ENCODE peak calls at places on chromosomes 11 and 22, in seven cellular contexts. N is GM06990, C is AG09309, L is ascending aorta, O is cardiac fibroblast, X is astrocyte of the spinal cord, J is suprapubic skin. B is an unnamed sample.

GRCh38 chr11:93541884-93542752 is 1.1 kb downstream of the SMCO4 start:
- DNase-seq in X (peak), J (no peak), C (no peak), O (peak), L (no peak), N (peak), B (peak)

GRCh38 chr22:31585161-31585859 is 76.7 kb downstream of the PISD start:
- DNase-seq in O (peak), X (peak), L (no peak), C (peak), J (peak), N (no peak), B (no peak)

GRCh38 chr11:58433638-58434203 is 5.8 kb upstream of the OR5B2 start:
- DNase-seq in N (peak), X (no peak), J (no peak), C (no peak), O (no peak), L (no peak), B (no peak)

GRCh38 chr22:17158568-17159503 is at the start of gene HDHD5:
- DNase-seq in J (peak), O (peak), L (peak), X (peak), N (peak), C (peak), B (peak)

GRCh38 chr22:44448271-44448780 is 49.7 kb downstream of the RTL6 start:
- DNase-seq in J (peak), C (peak), O (peak), X (peak), L (peak), N (no peak), B (no peak)

GRCh38 chr11:96082936-96083335 is 159.0 kb upstream of the MTMR2 start:
- DNase-seq in L (no peak), O (no peak), C (no peak), J (no peak), X (no peak), N (no peak), B (no peak)

GRCh38 chr11:11129118-11129517 is 223.9 kb downstream of the CSNK2A3 start:
- DNase-seq in J (no peak), C (no peak), X (no peak), N (no peak), L (no peak), O (no peak), B (no peak)

GRCh38 chr11:24457985-24458384 is 38.9 kb upstream of the LUZP2 start:
- DNase-seq in X (no peak), L (no peak), J (no peak), O (no peak), N (no peak), C (no peak), B (no peak)

GRCh38 chr22:45888221-45889092 is 88.5 kb downstream of the WNT7B start:
- DNase-seq in X (no peak), L (no peak), J (no peak), N (no peak), C (no peak), O (no peak), B (no peak)

GRCh38 chr11:12817681-12818332 is 143.6 kb downstream of the TEAD1 start:
- DNase-seq in N (no peak), J (no peak), C (no peak), X (peak), L (no peak), O (no peak), B (no peak)

GRCh38 chr11:102807921-102808320 is 10.0 kb upstream of the MMP1 start:
- DNase-seq in N (no peak), C (no peak), O (no peak), L (no peak), X (peak), J (no peak), B (peak)

GRCh38 chr11:13249177-13249576 is 28.4 kb upstream of the BMAL1 start:
- DNase-seq in C (no peak), N (no peak), J (no peak), L (no peak), X (no peak), O (no peak), B (no peak)

GRCh38 chr11:115145316-115145715 is 358.9 kb downstream of the CADM1 start:
- DNase-seq in N (no peak), X (no peak), L (no peak), O (no peak), C (no peak), J (no peak), B (no peak)

GRCh38 chr11:87263979-87264378 is 226.2 kb downstream of the TMEM135 start:
- DNase-seq in X (no peak), J (no peak), N (no peak), O (no peak), C (no peak), L (no peak), B (no peak)

GRCh38 chr22:40432625-40433024 is 62.2 kb downstream of the SGSM3 start:
- DNase-seq in X (no peak), N (no peak), J (no peak), C (no peak), O (no peak), L (no peak), B (no peak)

GRCh38 chr11:74870485-74870884 is 78.4 kb downstream of the XRRA1 start:
- DNase-seq in O (peak), X (peak), C (no peak), N (no peak), J (no peak), L (no peak), B (no peak)

GRCh38 chr11:117839936-117840813 is 15.6 kb upstream of the FXYD2 start:
- DNase-seq in N (no peak), J (peak), L (no peak), O (no peak), C (no peak), X (no peak), B (no peak)

GRCh38 chr11:66267039-66267378 is 1.4 kb upstream of the RAB1B start:
- DNase-seq in L (no peak), J (no peak), C (no peak), O (no peak), X (no peak), N (no peak), B (no peak)

GRCh38 chr11:36292311-36292722 is 3.1 kb upstream of the COMMD9 start:
- DNase-seq in L (no peak), C (no peak), O (peak), J (no peak), X (peak), N (peak), B (peak)
- TF ChIP-seq CTCF in L (peak), C (peak), O (peak), J (peak), X (peak), N (peak), B (peak)

GRCh38 chr11:118998388-118998717 is 415 bp downstream of the CENATAC start:
- DNase-seq in C (no peak), N (no peak), J (no peak), X (peak), L (no peak), O (no peak), B (no peak)

GRCh38 chr11:119000906-119001305 is 3.0 kb downstream of the CENATAC start:
- DNase-seq in J (no peak), N (no peak), C (no peak), O (no peak), L (no peak), X (no peak), B (no peak)

GRCh38 chr11:118998822-118999221 is 884 bp downstream of the CENATAC start:
- DNase-seq in O (peak), L (no peak), J (no peak), C (peak), X (peak), N (no peak), B (no peak)

GRCh38 chr11:118997627-118998387 is at the start of gene CENATAC:
- DNase-seq in C (peak), O (peak), L (peak), N (peak), X (peak), J (peak), B (peak)

GRCh38 chr11:118996926-118997626 is 862 bp upstream of the CENATAC start:
- DNase-seq in C (no peak), L (no peak), J (no peak), N (peak), O (no peak), X (peak), B (peak)
- TF ChIP-seq CTCF in C (peak), L (no peak), J (peak), N (peak), O (peak), X (peak), B (no peak)

GRCh38 chr11:61172888-61173287 is 11.7 kb upstream of the VPS37C start:
- DNase-seq in X (no peak), C (no peak), N (no peak), L (no peak), J (peak), O (no peak), B (no peak)

GRCh38 chr11:61174275-61174674 is 13.0 kb upstream of the VPS37C start:
- DNase-seq in L (no peak), N (no peak), C (no peak), X (no peak), O (no peak), J (no peak), B (peak)

GRCh38 chr11:61172353-61172752 is 11.1 kb upstream of the VPS37C start:
- DNase-seq in N (no peak), L (no peak), J (no peak), O (no peak), C (no peak), X (no peak), B (no peak)

GRCh38 chr11:61174949-61175348 is 13.7 kb upstream of the VPS37C start:
- DNase-seq in C (no peak), O (no peak), N (no peak), L (no peak), X (no peak), J (no peak), B (no peak)

DNA sequence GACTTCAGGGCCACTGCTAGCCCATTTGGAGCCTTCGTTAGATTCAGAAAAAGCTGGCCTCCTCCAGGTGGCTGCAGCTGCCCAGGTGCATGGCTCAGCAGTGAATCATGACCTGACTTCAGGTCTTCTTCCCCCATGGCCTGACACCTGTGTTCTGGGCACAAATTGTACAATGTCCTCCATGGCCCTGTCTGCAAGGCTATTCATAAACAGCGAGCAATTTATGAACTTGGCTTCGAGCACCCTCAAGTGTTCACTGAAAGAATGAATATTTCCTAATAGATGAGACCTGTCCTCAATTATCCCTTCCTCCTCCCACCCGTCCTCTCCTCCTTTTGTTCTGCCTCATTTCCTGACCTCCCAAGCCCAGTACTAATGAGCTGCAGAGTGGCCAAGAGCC is 12.2 kb upstream of the VPS37C start:
- DNase-seq in L (no peak), O (peak), J (peak), X (no peak), C (no peak), N (no peak), B (peak)
- TF ChIP-seq CTCF in L (no peak), O (no peak), J (no peak), X (no peak), C (peak), N (peak), B (no peak)

DNA sequence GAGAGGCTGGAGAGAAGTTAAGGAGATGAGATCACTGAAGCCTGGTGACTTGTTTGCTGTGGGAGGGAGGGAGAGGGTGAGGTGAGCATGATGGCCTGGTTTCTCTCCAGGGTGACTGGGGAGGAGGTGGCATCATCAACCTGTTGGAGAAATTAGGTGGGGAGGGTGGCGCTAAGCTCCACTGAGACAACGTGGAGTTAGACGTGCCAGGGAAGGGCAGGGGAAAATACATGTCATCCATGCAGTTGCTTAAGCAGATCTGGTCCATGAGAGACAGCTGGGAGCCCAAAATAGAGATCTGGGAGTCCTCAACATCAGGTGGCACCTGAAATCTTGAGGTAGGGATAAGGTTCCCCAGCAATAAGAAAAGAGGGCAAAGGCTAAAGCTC is 9.3 kb upstream of the MAFF start:
- DNase-seq in J (no peak), L (no peak), X (no peak), N (no peak), C (no peak), O (no peak), B (no peak)
- TF ChIP-seq CTCF in J (no peak), L (no peak), X (no peak), N (no peak), C (no peak), O (no peak), B (no peak)

GRCh38 chr11:17496406-17496805 is 19.8 kb upstream of the ABCC8 start:
- DNase-seq in L (no peak), O (peak), N (no peak), C (no peak), X (no peak), J (no peak), B (no peak)

GRCh38 chr11:17498058-17498457 is 21.4 kb upstream of the ABCC8 start:
- DNase-seq in J (no peak), O (no peak), C (no peak), X (no peak), N (no peak), L (no peak), B (no peak)

GRCh38 chr11:17502630-17503029 is 26.0 kb upstream of the ABCC8 start:
- DNase-seq in O (no peak), X (no peak), L (no peak), J (no peak), N (no peak), C (no peak), B (no peak)

GRCh38 chr11:17500673-17501072 is 24.0 kb upstream of the ABCC8 start:
- DNase-seq in L (no peak), C (no peak), J (no peak), N (no peak), O (no peak), X (no peak), B (no peak)

DNA sequence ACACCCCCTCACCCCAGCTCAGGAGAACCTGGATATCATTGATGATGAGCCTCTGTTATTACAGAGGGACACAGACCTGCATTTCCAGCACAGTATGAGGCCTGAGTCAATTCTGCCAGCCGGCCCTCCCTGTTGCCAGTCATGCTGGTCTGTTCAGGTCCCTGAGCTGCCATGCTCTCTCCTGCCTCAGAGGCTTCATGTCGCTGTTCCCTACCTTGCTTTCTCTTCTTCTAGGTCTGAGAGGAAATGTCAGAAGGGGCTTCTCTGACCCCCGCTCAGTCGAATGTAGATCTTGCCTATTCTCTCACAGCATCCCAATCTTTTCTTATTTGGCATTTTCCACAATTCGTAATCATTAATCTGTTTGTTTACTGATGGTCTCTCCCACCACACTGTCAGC is 21.8 kb upstream of the ABCC8 start:
- DNase-seq in N (no peak), J (no peak), L (no peak), X (no peak), C (no peak), O (no peak), B (no peak)
- TF ChIP-seq CTCF in N (peak), J (no peak), L (no peak), X (peak), C (peak), O (peak), B (no peak)

GRCh38 chr11:79087957-79088318 is 352.9 kb downstream of the TENM4 start:
- DNase-seq in J (no peak), N (no peak), X (no peak), O (peak), L (no peak), C (no peak), B (no peak)
- TF ChIP-seq CTCF in J (no peak), N (no peak), X (peak), O (no peak), L (no peak), C (peak), B (no peak)

GRCh38 chr11:68333176-68333575 is 20.8 kb downstream of the LRP5 start:
- DNase-seq in L (no peak), C (no peak), N (no peak), J (no peak), O (no peak), X (no peak), B (no peak)

GRCh38 chr11:68330700-68331337 is 18.4 kb downstream of the LRP5 start:
- DNase-seq in J (no peak), C (no peak), N (no peak), L (no peak), X (no peak), O (no peak), B (no peak)

GRCh38 chr11:68329993-68330699 is 17.8 kb downstream of the LRP5 start:
- DNase-seq in N (no peak), C (no peak), O (no peak), J (no peak), L (no peak), X (no peak), B (no peak)

GRCh38 chr11:68332186-68332585 is 19.8 kb downstream of the LRP5 start:
- DNase-seq in O (no peak), L (no peak), C (no peak), J (no peak), X (no peak), N (no peak), B (no peak)

DNA sequence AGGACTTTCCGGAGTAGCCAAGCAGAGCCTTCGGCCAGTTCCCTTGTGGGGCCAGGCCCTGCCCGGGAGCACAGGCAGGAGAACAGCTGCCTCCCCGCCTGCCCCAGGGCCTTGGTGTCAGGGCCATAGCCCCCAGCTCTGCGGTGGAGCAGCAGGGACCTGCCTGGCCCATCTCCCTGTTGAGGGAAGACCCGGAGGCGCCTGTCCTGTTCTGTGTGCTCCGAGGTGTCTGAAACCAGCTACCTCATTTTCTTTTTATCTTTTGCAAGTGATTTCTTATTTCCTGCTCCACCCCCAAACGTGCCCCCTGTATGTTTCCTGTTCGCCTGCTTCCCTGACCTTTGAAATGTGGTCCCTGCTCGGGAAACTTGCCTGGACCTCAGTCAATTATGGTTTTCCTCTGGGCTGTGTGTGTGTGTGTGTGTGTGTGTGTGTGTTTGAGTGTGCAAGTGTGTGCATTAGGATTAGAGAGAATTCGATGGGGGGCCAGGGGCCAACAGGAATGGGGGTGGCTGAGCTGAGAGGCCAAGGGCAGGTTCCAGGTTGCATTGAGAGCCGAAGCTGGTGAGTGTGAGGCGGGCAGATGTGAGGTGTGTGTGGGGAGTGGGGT is 19.1 kb downstream of the LRP5 start:
- DNase-seq in J (no peak), O (peak), L (no peak), C (no peak), N (no peak), X (no peak), B (no peak)
- TF ChIP-seq CTCF in J (no peak), O (no peak), L (no peak), C (no peak), N (no peak), X (no peak), B (no peak)

B was measured in GM20000.